ENCODE peak calls at places on chromosomes 6 and 20, in eight cellular contexts. One of them, this sample, is unnamed.
A peak's percentile ranks its signal among the peaks of the same experiment; 100 is the strongest.

GRCh38 chr6:70282906-70283461 is 19.9 kb downstream of the COL9A1 start:
- DNase-seq in M059J: no peak
- DNase-seq in T follicular helper cell: no peak
- DNase-seq in kidney glomerular epithelial cell: no peak
- DNase-seq in CD4-positive, alpha-beta T cell: no peak
- DNase-seq in HEK293T: no peak
- DNase-seq in left cardiac atrium: peak; percentile 13
- DNase-seq in Caki2: no peak
- DNase-seq in this sample: no peak

GRCh38 chr6:120711255-120711654 is 623.0 kb downstream of the TBC1D32 start:
- DNase-seq in HEK293T: no peak
- DNase-seq in left cardiac atrium: no peak
- DNase-seq in Caki2: no peak
- DNase-seq in CD4-positive, alpha-beta T cell: no peak
- DNase-seq in kidney glomerular epithelial cell: no peak
- DNase-seq in M059J: no peak
- DNase-seq in T follicular helper cell: no peak
- DNase-seq in this sample: no peak

GRCh38 chr6:617485-618100 is 39.3 kb downstream of the HUS1B start:
- DNase-seq in left cardiac atrium: no peak
- DNase-seq in M059J: peak; percentile 18
- DNase-seq in HEK293T: no peak
- DNase-seq in kidney glomerular epithelial cell: no peak
- DNase-seq in CD4-positive, alpha-beta T cell: no peak
- DNase-seq in Caki2: no peak
- DNase-seq in T follicular helper cell: no peak
- DNase-seq in this sample: no peak

GRCh38 chr6:3315841-3316240 is 57.1 kb downstream of the PSMG4 start:
- DNase-seq in CD4-positive, alpha-beta T cell: no peak
- DNase-seq in left cardiac atrium: no peak
- DNase-seq in HEK293T: no peak
- DNase-seq in T follicular helper cell: no peak
- DNase-seq in kidney glomerular epithelial cell: no peak
- DNase-seq in Caki2: no peak
- DNase-seq in M059J: no peak
- DNase-seq in this sample: no peak

GRCh38 chr6:74931567-74931966 is 274.3 kb downstream of the COL12A1 start:
- DNase-seq in CD4-positive, alpha-beta T cell: no peak
- DNase-seq in left cardiac atrium: no peak
- DNase-seq in HEK293T: no peak
- DNase-seq in M059J: peak; percentile 52
- DNase-seq in kidney glomerular epithelial cell: peak; percentile 27
- DNase-seq in T follicular helper cell: no peak
- DNase-seq in Caki2: no peak
- DNase-seq in this sample: no peak

GRCh38 chr6:98842489-98843180 is 8.3 kb downstream of the POU3F2 start:
- DNase-seq in left cardiac atrium: no peak
- DNase-seq in T follicular helper cell: no peak
- DNase-seq in CD4-positive, alpha-beta T cell: no peak
- DNase-seq in M059J: peak; percentile 38
- DNase-seq in HEK293T: no peak
- DNase-seq in kidney glomerular epithelial cell: no peak
- DNase-seq in Caki2: no peak
- DNase-seq in this sample: no peak

GRCh38 chr6:156021746-156022396 is 566.2 kb upstream of the NOX3 start:
- DNase-seq in CD4-positive, alpha-beta T cell: no peak
- DNase-seq in kidney glomerular epithelial cell: peak; percentile 6
- DNase-seq in T follicular helper cell: no peak
- DNase-seq in HEK293T: no peak
- DNase-seq in M059J: peak; percentile 90
- DNase-seq in left cardiac atrium: no peak
- DNase-seq in Caki2: no peak
- DNase-seq in this sample: no peak

GRCh38 chr6:3022765-3023662 is 23.3 kb downstream of the NQO2 start:
- DNase-seq in T follicular helper cell: no peak
- DNase-seq in CD4-positive, alpha-beta T cell: no peak
- DNase-seq in HEK293T: no peak
- DNase-seq in kidney glomerular epithelial cell: no peak
- DNase-seq in M059J: no peak
- DNase-seq in left cardiac atrium: no peak
- DNase-seq in Caki2: peak; percentile 43
- DNase-seq in this sample: no peak

GRCh38 chr6:118932421-118932820 is 2.5 kb downstream of the MCM9 start:
- DNase-seq in HEK293T: no peak
- DNase-seq in CD4-positive, alpha-beta T cell: no peak
- DNase-seq in kidney glomerular epithelial cell: peak; percentile 28
- DNase-seq in left cardiac atrium: no peak
- DNase-seq in M059J: no peak
- DNase-seq in Caki2: no peak
- DNase-seq in T follicular helper cell: no peak
- DNase-seq in this sample: no peak

GRCh38 chr20:60749804-60750602 is 502.1 kb upstream of the CDH4 start:
- DNase-seq in Caki2: no peak
- DNase-seq in CD4-positive, alpha-beta T cell: no peak
- DNase-seq in T follicular helper cell: no peak
- DNase-seq in left cardiac atrium: no peak
- DNase-seq in HEK293T: peak; percentile 19
- DNase-seq in M059J: peak; percentile 67
- DNase-seq in kidney glomerular epithelial cell: no peak
- DNase-seq in this sample: no peak

GRCh38 chr6:37551446-37551845 is 51.8 kb upstream of the CCDC167 start:
- DNase-seq in HEK293T: no peak
- DNase-seq in left cardiac atrium: no peak
- DNase-seq in CD4-positive, alpha-beta T cell: no peak
- DNase-seq in T follicular helper cell: no peak
- DNase-seq in kidney glomerular epithelial cell: no peak
- DNase-seq in M059J: no peak
- DNase-seq in Caki2: no peak
- DNase-seq in this sample: no peak